ENCODE peak calls at places on chromosomes 12 and 14, in six cellular contexts. U is left ventricle myocardium inferior, O is foreskin fibroblast, J is tibial nerve, A is choroid plexus epithelial cell, C is epithelial cell of esophagus. R is an unnamed sample.

GRCh38 chr14:65860956-65861631 is 448.6 kb downstream of the FUT8 start:
- DNase-seq in U (no peak), O (no peak), J (no peak), A (no peak), C (no peak), R (no peak)

GRCh38 chr14:50342211-50343080 is 30.3 kb downstream of the DMAC2L start:
- DNase-seq in U (peak; percentile 51), O (peak; percentile 82), J (peak; percentile 59), A (peak; percentile 88), C (peak; percentile 68), R (no peak)

GRCh38 chr14:24325131-24325530 is 9.7 kb downstream of the ADCY4 start:
- DNase-seq in U (no peak), O (no peak), J (no peak), A (no peak), C (no peak), R (no peak)

GRCh38 chr12:116420476-116420875 is 138.7 kb upstream of the MAP1LC3B2 start:
- DNase-seq in U (no peak), O (peak; percentile 33), J (no peak), A (no peak), C (no peak), R (no peak)

GRCh38 chr12:50185496-50185895 is 18.3 kb upstream of the CERS5 start:
- DNase-seq in U (no peak), O (no peak), J (no peak), A (no peak), C (no peak), R (no peak)

GRCh38 chr14:22886500-22887259 is 3.7 kb downstream of the REM2 start:
- DNase-seq in U (peak; percentile 71), O (peak; percentile 92), J (peak; percentile 51), A (peak; percentile 54), C (peak; percentile 60), R (peak; percentile 68)

GRCh38 chr14:75917322-75918251 is 64.2 kb downstream of the TGFB3 start:
- DNase-seq in U (no peak), O (no peak), J (no peak), A (no peak), C (no peak), R (no peak)

GRCh38 chr12:69095765-69096477 is 143.4 kb upstream of the CPSF6 start:
- DNase-seq in U (no peak), O (no peak), J (no peak), A (no peak), C (no peak), R (no peak)

GRCh38 chr12:52844386-52844785 is 4.4 kb downstream of the KRT78 start:
- DNase-seq in U (no peak), O (no peak), J (no peak), A (no peak), C (no peak), R (no peak)

GRCh38 chr14:44316647-44317432 is 190.2 kb downstream of the FSCB start:
- DNase-seq in U (no peak), O (peak; percentile 75), J (no peak), A (peak; percentile 54), C (peak; percentile 97), R (no peak)

GRCh38 chr12:50677858-50678257 is 86.0 kb upstream of the ATF1 start:
- DNase-seq in U (no peak), O (peak; percentile 47), J (no peak), A (no peak), C (no peak), R (no peak)

GRCh38 chr12:7042847-7043246 is 17.7 kb upstream of the C1S start:
- DNase-seq in U (no peak), O (peak; percentile 58), J (no peak), A (peak; percentile 56), C (peak; percentile 65), R (no peak)

GRCh38 chr12:69052613-69053408 is 119.8 kb upstream of the CPM start:
- DNase-seq in U (no peak), O (peak; percentile 93), J (no peak), A (peak; percentile 89), C (peak; percentile 67), R (no peak)

GRCh38 chr14:101475468-101476257 is 85.6 kb upstream of the DIO3 start:
- DNase-seq in U (no peak), O (peak; percentile 62), J (no peak), A (peak; percentile 88), C (peak; percentile 67), R (no peak)

GRCh38 chr12:62256408-62257079 is 3.7 kb upstream of the USP15 start:
- DNase-seq in U (no peak), O (no peak), J (no peak), A (no peak), C (peak; percentile 64), R (no peak)

GRCh38 chr12:23831739-23832138 is 117.7 kb downstream of the SOX5 start:
- DNase-seq in U (no peak), O (no peak), J (no peak), A (no peak), C (no peak), R (no peak)

GRCh38 chr14:52701223-52701622 is 5.8 kb upstream of the PSMC6 start:
- DNase-seq in U (no peak), O (peak; percentile 15), J (no peak), A (peak; percentile 12), C (peak; percentile 89), R (no peak)

GRCh38 chr12:6347367-6348338 is 5.8 kb upstream of the TNFRSF1A start:
- DNase-seq in U (peak; percentile 61), O (no peak), J (no peak), A (peak; percentile 58), C (no peak), R (no peak)

GRCh38 chr12:24012528-24012927 is 63.1 kb upstream of the SOX5 start:
- DNase-seq in U (no peak), O (no peak), J (no peak), A (peak; percentile 44), C (peak; percentile 30), R (no peak)

GRCh38 chr12:6950944-6951540 is at the start of gene PTPN6:
- DNase-seq in U (peak; percentile 72), O (no peak), J (no peak), A (no peak), C (no peak), R (no peak)

GRCh38 chr12:4153343-4153892 is 120.1 kb upstream of the CCND2 start:
- DNase-seq in U (no peak), O (no peak), J (no peak), A (no peak), C (no peak), R (peak; percentile 87)

GRCh38 chr12:69897744-69898143 is 72.7 kb downstream of the MYRFL start:
- DNase-seq in U (peak; percentile 58), O (peak; percentile 91), J (no peak), A (peak; percentile 94), C (peak; percentile 82), R (no peak)

GRCh38 chr12:953776-954175 is 4.3 kb upstream of the RAD52 start:
- DNase-seq in U (no peak), O (peak; percentile 76), J (no peak), A (peak; percentile 59), C (peak; percentile 90), R (no peak)

GRCh38 chr12:81257952-81258551 is 180.2 kb downstream of the ACSS3 start:
- DNase-seq in U (no peak), O (peak; percentile 67), J (no peak), A (peak; percentile 73), C (peak; percentile 45), R (no peak)
- TF ChIP-seq CTCF in U (peak; percentile 54), O (peak; percentile 53), J (peak; percentile 47), A (peak; percentile 64), C (peak; percentile 52), R (peak; percentile 24)

DNA sequence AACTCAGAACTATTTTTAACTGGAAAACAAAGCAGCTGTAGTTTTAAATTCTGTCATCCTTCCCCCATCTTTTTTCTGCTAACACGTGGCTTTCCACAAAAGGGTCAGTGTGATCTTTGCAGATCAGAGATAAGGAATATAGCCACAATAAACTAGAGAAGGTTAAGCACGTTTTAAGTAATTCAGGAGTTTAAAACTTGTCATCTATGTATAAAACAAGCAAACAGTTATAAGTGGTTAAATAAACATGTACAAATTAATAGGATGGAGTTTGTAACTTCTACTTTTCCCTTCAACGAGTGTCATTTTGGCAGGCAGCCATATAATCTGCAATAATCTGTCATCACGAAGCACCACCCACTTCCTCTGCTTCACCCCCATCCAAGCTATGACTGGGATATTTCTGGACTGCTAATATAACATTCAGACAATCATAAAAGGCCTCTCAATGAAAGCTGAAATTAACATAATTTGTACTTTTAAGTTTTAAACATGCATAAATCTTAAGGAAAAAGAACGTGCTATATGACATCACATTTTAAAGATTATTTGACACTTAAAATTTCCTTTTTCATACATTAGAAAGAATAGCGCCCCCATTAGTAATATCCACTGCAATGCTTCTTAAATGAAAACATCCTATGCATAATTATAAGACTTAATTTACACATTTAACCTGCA is 15.2 kb downstream of the TAOK3 start:
- DNase-seq in U (no peak), O (peak; percentile 89), J (no peak), A (peak; percentile 71), C (peak; percentile 62), R (no peak)
- TF ChIP-seq CTCF in U (no peak), O (no peak), J (no peak), A (no peak), C (no peak), R (peak; percentile 30)

GRCh38 chr14:93381644-93382043 is 34.7 kb downstream of the COX8C start:
- DNase-seq in U (no peak), O (no peak), J (no peak), A (no peak), C (no peak), R (peak; percentile 18)
- TF ChIP-seq CTCF in U (no peak), O (no peak), J (no peak), A (no peak), C (no peak), R (no peak)

DNA sequence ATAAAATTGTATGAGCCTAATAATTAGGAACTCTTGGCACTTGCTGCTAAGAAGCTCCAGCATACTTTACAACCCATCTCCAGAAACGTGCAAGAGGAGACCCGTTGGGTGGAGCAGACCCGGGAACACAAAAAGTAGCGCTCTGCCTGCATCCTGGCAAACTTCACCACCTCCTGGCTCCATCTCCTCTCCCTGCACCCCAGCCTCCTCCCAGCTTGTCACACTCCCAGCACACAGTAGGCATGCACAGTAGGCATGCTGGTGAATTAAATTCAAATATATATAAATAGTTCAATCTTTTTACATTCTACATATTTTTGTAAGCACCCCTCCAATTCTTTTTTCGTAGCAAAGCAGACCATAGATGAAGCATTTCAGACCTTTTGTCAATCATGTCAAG is 1.2 kb downstream of the VSIG10 start:
- DNase-seq in U (no peak), O (no peak), J (no peak), A (no peak), C (no peak), R (no peak)
- TF ChIP-seq CTCF in U (no peak), O (no peak), J (no peak), A (no peak), C (no peak), R (no peak)

GRCh38 chr12:55729592-55730446 is 1.0 kb upstream of the CD63 start:
- DNase-seq in U (peak; percentile 90), O (peak; percentile 97), J (peak; percentile 88), A (peak; percentile 71), C (peak; percentile 95), R (no peak)
- TF ChIP-seq CTCF in U (no peak), O (no peak), J (no peak), A (no peak), C (no peak), R (peak; percentile 8)

GRCh38 chr14:78921856-78922255 is 751.7 kb downstream of the NRXN3 start:
- DNase-seq in U (no peak), O (peak; percentile 39), J (no peak), A (peak; percentile 85), C (peak; percentile 21), R (no peak)

DNA sequence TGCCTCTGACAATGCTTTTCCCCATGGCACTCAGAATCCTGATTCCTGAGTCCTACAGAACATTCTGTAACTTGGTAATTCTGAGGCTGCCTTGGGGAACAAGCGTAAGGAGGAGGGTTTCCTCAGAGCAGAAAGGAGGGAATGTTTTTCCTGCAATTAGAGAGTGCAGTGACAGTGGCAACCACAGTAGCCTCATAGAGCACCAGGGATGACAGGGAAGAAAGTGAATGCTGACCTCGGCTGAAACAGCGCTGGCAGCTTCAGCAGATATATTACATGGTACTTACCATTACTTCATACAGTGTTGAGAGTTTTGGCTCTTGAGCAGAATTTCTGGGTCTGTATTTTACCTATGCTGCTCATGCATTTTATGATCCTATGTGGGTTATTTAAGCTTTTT is 757.1 kb downstream of the NRXN3 start:
- DNase-seq in U (no peak), O (no peak), J (no peak), A (no peak), C (no peak), R (no peak)
- TF ChIP-seq CTCF in U (no peak), O (no peak), J (no peak), A (no peak), C (no peak), R (no peak)